ENCODE peak calls at places on chromosomes 7 and 10, in eight cellular contexts. V is SK-MEL-5, T is ecto neural progenitor cell, E is AG08395, C is T-helper 1 cell, G is HCEC 1CT, P is ACHN, L is cerebellar cortex. U is an unnamed sample.

GRCh38 chr7:90624128-90624980 is 28.2 kb downstream of the CDK14 start:
- DNase-seq in E (no peak), V (no peak), P (no peak), G (peak), C (no peak), L (no peak), T (no peak), U (no peak)

GRCh38 chr7:3164363-3164762 is 120.7 kb upstream of the CARD11 start:
- DNase-seq in E (no peak), C (no peak), P (no peak), V (no peak), L (no peak), G (no peak), T (no peak), U (peak)

GRCh38 chr10:97190452-97190851 is 4.7 kb upstream of the SLIT1 start:
- DNase-seq in L (no peak), E (no peak), C (no peak), V (no peak), P (no peak), T (no peak), G (no peak), U (no peak)

GRCh38 chr7:1366801-1367405 is 92.4 kb downstream of the MICALL2 start:
- DNase-seq in E (no peak), T (no peak), C (no peak), G (no peak), L (no peak), V (no peak), P (no peak), U (no peak)

GRCh38 chr10:57699944-57700343 is 567.8 kb downstream of the IPMK start:
- DNase-seq in C (no peak), T (no peak), E (no peak), L (no peak), G (no peak), P (no peak), V (no peak), U (no peak)

GRCh38 chr10:95246582-95247051 is 44.2 kb downstream of the PDLIM1 start:
- DNase-seq in V (peak), E (peak), P (peak), G (peak), T (peak), C (peak), L (peak), U (peak)

GRCh38 chr7:39504963-39505362 is 61.2 kb upstream of the YAE1 start:
- DNase-seq in E (peak), P (peak), V (peak), L (no peak), C (no peak), G (peak), T (no peak), U (peak)

GRCh38 chr7:152544481-152544927 is 108.7 kb upstream of the KMT2C start:
- DNase-seq in E (no peak), T (no peak), G (no peak), P (no peak), C (no peak), V (no peak), L (no peak), U (no peak)

GRCh38 chr7:117951711-117952280 is 78.6 kb upstream of the CTTNBP2 start:
- DNase-seq in T (no peak), P (no peak), G (no peak), E (no peak), C (no peak), V (no peak), L (no peak), U (no peak)

GRCh38 chr10:60963441-60964256 is 19.7 kb upstream of the RHOBTB1 start:
- DNase-seq in L (peak), T (no peak), V (peak), C (no peak), P (peak), G (peak), E (peak), U (peak)

GRCh38 chr10:11902646-11903045 is 79.5 kb downstream of the PROSER2 start:
- DNase-seq in P (no peak), G (no peak), E (no peak), V (no peak), L (no peak), T (no peak), C (no peak), U (no peak)

GRCh38 chr7:155583636-155584035 is 37.3 kb upstream of the CNPY1 start:
- DNase-seq in E (no peak), T (no peak), L (no peak), G (no peak), C (no peak), V (no peak), P (no peak), U (no peak)

GRCh38 chr10:85979598-85979997 is 387.0 kb downstream of the GRID1 start:
- DNase-seq in G (no peak), V (no peak), P (no peak), C (no peak), E (no peak), T (peak), L (no peak), U (no peak)

GRCh38 chr7:22694597-22695207 is 32.3 kb upstream of the IL6 start:
- DNase-seq in P (no peak), E (no peak), T (no peak), L (no peak), C (no peak), G (no peak), V (no peak), U (no peak)